ENCODE peak calls at places on chromosomes 2 and 18, in five cellular contexts. One of them, this sample, is unnamed.

GRCh38 chr2:239466046-239466754 is 65.4 kb upstream of the HDAC4 start:
- DNase-seq in HFFc6: no peak
- DNase-seq in breast epithelium: peak; percentile 47
- DNase-seq in dorsolateral prefrontal cortex: no peak
- DNase-seq in choroid plexus epithelial cell: no peak
- DNase-seq in this sample: no peak

GRCh38 chr2:16644204-16644925 is 21.3 kb downstream of the CYRIA start:
- DNase-seq in HFFc6: no peak
- DNase-seq in choroid plexus epithelial cell: peak; percentile 14
- DNase-seq in dorsolateral prefrontal cortex: no peak
- DNase-seq in breast epithelium: no peak
- DNase-seq in this sample: no peak

GRCh38 chr2:1032030-1032429 is 81.4 kb downstream of the SNTG2 start:
- DNase-seq in HFFc6: no peak
- DNase-seq in choroid plexus epithelial cell: no peak
- DNase-seq in breast epithelium: no peak
- DNase-seq in dorsolateral prefrontal cortex: no peak
- DNase-seq in this sample: no peak

GRCh38 chr2:118987886-118988285 is 45.9 kb downstream of the MARCO start:
- DNase-seq in HFFc6: no peak
- DNase-seq in dorsolateral prefrontal cortex: no peak
- DNase-seq in choroid plexus epithelial cell: no peak
- DNase-seq in breast epithelium: no peak
- DNase-seq in this sample: no peak

GRCh38 chr18:59554796-59555195 is 142.4 kb downstream of the CCBE1 start:
- DNase-seq in choroid plexus epithelial cell: no peak
- DNase-seq in HFFc6: no peak
- DNase-seq in breast epithelium: no peak
- DNase-seq in dorsolateral prefrontal cortex: no peak
- DNase-seq in this sample: no peak

GRCh38 chr2:223696719-223697118 is 94.6 kb upstream of the SCG2 start:
- DNase-seq in breast epithelium: no peak
- DNase-seq in choroid plexus epithelial cell: no peak
- DNase-seq in HFFc6: peak; percentile 23
- DNase-seq in dorsolateral prefrontal cortex: no peak
- DNase-seq in this sample: no peak

GRCh38 chr2:239936838-239937581 is 88.1 kb downstream of the NDUFA10 start:
- DNase-seq in HFFc6: no peak
- DNase-seq in dorsolateral prefrontal cortex: no peak
- DNase-seq in breast epithelium: peak; percentile 43
- DNase-seq in choroid plexus epithelial cell: no peak
- DNase-seq in this sample: peak; percentile 39

GRCh38 chr2:135140606-135141005 is 88.5 kb downstream of the RAB3GAP1 start:
- DNase-seq in HFFc6: no peak
- DNase-seq in choroid plexus epithelial cell: no peak
- DNase-seq in breast epithelium: no peak
- DNase-seq in dorsolateral prefrontal cortex: no peak
- DNase-seq in this sample: no peak

GRCh38 chr2:68921646-68922045 is 31.0 kb downstream of the GKN2 start:
- DNase-seq in HFFc6: no peak
- DNase-seq in choroid plexus epithelial cell: peak; percentile 24
- DNase-seq in breast epithelium: no peak
- DNase-seq in dorsolateral prefrontal cortex: no peak
- DNase-seq in this sample: no peak

GRCh38 chr2:212669761-212670160 is 131.2 kb upstream of the ERBB4 start:
- DNase-seq in HFFc6: no peak
- DNase-seq in breast epithelium: no peak
- DNase-seq in dorsolateral prefrontal cortex: no peak
- DNase-seq in choroid plexus epithelial cell: no peak
- DNase-seq in this sample: no peak

GRCh38 chr2:132977812-132978529 is 308.0 kb upstream of the LYPD1 start:
- DNase-seq in breast epithelium: no peak
- DNase-seq in dorsolateral prefrontal cortex: no peak
- DNase-seq in HFFc6: no peak
- DNase-seq in choroid plexus epithelial cell: peak; percentile 11
- DNase-seq in this sample: no peak

GRCh38 chr2:10646153-10646552 is 43.6 kb downstream of the NOL10 start:
- DNase-seq in HFFc6: no peak
- DNase-seq in choroid plexus epithelial cell: peak; percentile 31
- DNase-seq in breast epithelium: no peak
- DNase-seq in dorsolateral prefrontal cortex: no peak
- DNase-seq in this sample: no peak

GRCh38 chr2:235836416-235837042 is 331.7 kb downstream of the GBX2 start:
- DNase-seq in dorsolateral prefrontal cortex: no peak
- DNase-seq in choroid plexus epithelial cell: peak; percentile 25
- DNase-seq in HFFc6: no peak
- DNase-seq in breast epithelium: no peak
- DNase-seq in this sample: no peak

GRCh38 chr2:17166506-17166905 is 351.7 kb downstream of the RAD51AP2 start:
- DNase-seq in breast epithelium: no peak
- DNase-seq in dorsolateral prefrontal cortex: no peak
- DNase-seq in HFFc6: no peak
- DNase-seq in choroid plexus epithelial cell: peak; percentile 65
- DNase-seq in this sample: no peak

GRCh38 chr18:67525328-67526110 is 9.0 kb upstream of the DSEL start:
- DNase-seq in breast epithelium: peak; percentile 51
- DNase-seq in choroid plexus epithelial cell: peak; percentile 99
- DNase-seq in dorsolateral prefrontal cortex: no peak
- DNase-seq in HFFc6: peak; percentile 96
- DNase-seq in this sample: no peak

GRCh38 chr2:31785876-31786275 is 205.1 kb upstream of the SRD5A2 start:
- DNase-seq in breast epithelium: no peak
- DNase-seq in dorsolateral prefrontal cortex: no peak
- DNase-seq in choroid plexus epithelial cell: no peak
- DNase-seq in HFFc6: no peak
- DNase-seq in this sample: no peak

GRCh38 chr2:69798909-69799526 is 30.4 kb upstream of the GMCL1 start:
- DNase-seq in choroid plexus epithelial cell: peak; percentile 91
- DNase-seq in HFFc6: peak; percentile 48
- DNase-seq in dorsolateral prefrontal cortex: no peak
- DNase-seq in breast epithelium: no peak
- DNase-seq in this sample: no peak

GRCh38 chr2:96623116-96623515 is 15.0 kb downstream of the KANSL3 start:
- DNase-seq in choroid plexus epithelial cell: peak; percentile 35
- DNase-seq in dorsolateral prefrontal cortex: no peak
- DNase-seq in breast epithelium: no peak
- DNase-seq in HFFc6: no peak
- DNase-seq in this sample: no peak

GRCh38 chr2:85888020-85888744 is 608 bp downstream of the ST3GAL5 start:
- DNase-seq in HFFc6: no peak
- DNase-seq in dorsolateral prefrontal cortex: peak; percentile 54
- DNase-seq in breast epithelium: no peak
- DNase-seq in choroid plexus epithelial cell: no peak
- DNase-seq in this sample: no peak

GRCh38 chr2:70091816-70092215 is 4.5 kb downstream of the PCBP1 start:
- DNase-seq in HFFc6: no peak
- DNase-seq in choroid plexus epithelial cell: no peak
- DNase-seq in dorsolateral prefrontal cortex: no peak
- DNase-seq in breast epithelium: no peak
- DNase-seq in this sample: no peak

GRCh38 chr2:235044501-235045271 is 92.9 kb downstream of the SH3BP4 start:
- DNase-seq in breast epithelium: no peak
- DNase-seq in choroid plexus epithelial cell: no peak
- DNase-seq in HFFc6: no peak
- DNase-seq in dorsolateral prefrontal cortex: peak; percentile 32
- DNase-seq in this sample: no peak

GRCh38 chr2:119823734-119824334 is 64.1 kb downstream of the PTPN4 start:
- DNase-seq in dorsolateral prefrontal cortex: no peak
- DNase-seq in HFFc6: peak; percentile 45
- DNase-seq in breast epithelium: no peak
- DNase-seq in choroid plexus epithelial cell: peak; percentile 74
- DNase-seq in this sample: no peak

GRCh38 chr2:169027240-169027639 is 3.9 kb downstream of the ABCB11 start:
- DNase-seq in choroid plexus epithelial cell: no peak
- DNase-seq in breast epithelium: no peak
- DNase-seq in HFFc6: no peak
- DNase-seq in dorsolateral prefrontal cortex: no peak
- DNase-seq in this sample: no peak

GRCh38 chr2:237729681-237730475 is 68.7 kb upstream of the RBM44 start:
- DNase-seq in choroid plexus epithelial cell: no peak
- DNase-seq in breast epithelium: no peak
- DNase-seq in HFFc6: no peak
- DNase-seq in dorsolateral prefrontal cortex: no peak
- DNase-seq in this sample: no peak

GRCh38 chr2:63078852-63079606 is 28.4 kb downstream of the OTX1 start:
- DNase-seq in HFFc6: peak; percentile 8
- DNase-seq in breast epithelium: no peak
- DNase-seq in dorsolateral prefrontal cortex: no peak
- DNase-seq in choroid plexus epithelial cell: no peak
- DNase-seq in this sample: no peak

GRCh38 chr2:146837857-146838256 is 1007.0 kb upstream of the ACVR2A start:
- DNase-seq in dorsolateral prefrontal cortex: no peak
- DNase-seq in breast epithelium: no peak
- DNase-seq in HFFc6: no peak
- DNase-seq in choroid plexus epithelial cell: no peak
- DNase-seq in this sample: no peak

GRCh38 chr18:75128051-75128605 is 80.8 kb downstream of the PTGR3 start:
- DNase-seq in dorsolateral prefrontal cortex: no peak
- DNase-seq in choroid plexus epithelial cell: no peak
- DNase-seq in breast epithelium: no peak
- DNase-seq in HFFc6: no peak
- DNase-seq in this sample: no peak

GRCh38 chr2:160490760-160491367 is 2.7 kb downstream of the RBMS1 start:
- DNase-seq in choroid plexus epithelial cell: no peak
- DNase-seq in HFFc6: no peak
- DNase-seq in dorsolateral prefrontal cortex: no peak
- DNase-seq in breast epithelium: no peak
- DNase-seq in this sample: no peak

GRCh38 chr2:44295636-44296359 is 20.5 kb downstream of the SLC3A1 start:
- DNase-seq in breast epithelium: no peak
- DNase-seq in choroid plexus epithelial cell: no peak
- DNase-seq in dorsolateral prefrontal cortex: no peak
- DNase-seq in HFFc6: no peak
- DNase-seq in this sample: no peak

GRCh38 chr2:46813046-46813445 is 102.6 kb downstream of the MCFD2 start:
- DNase-seq in breast epithelium: no peak
- DNase-seq in choroid plexus epithelial cell: no peak
- DNase-seq in dorsolateral prefrontal cortex: no peak
- DNase-seq in HFFc6: no peak
- DNase-seq in this sample: no peak

GRCh38 chr2:198453866-198454265 is 649.5 kb downstream of the PLCL1 start:
- DNase-seq in HFFc6: no peak
- DNase-seq in choroid plexus epithelial cell: no peak
- DNase-seq in dorsolateral prefrontal cortex: no peak
- DNase-seq in breast epithelium: no peak
- DNase-seq in this sample: no peak

GRCh38 chr2:72685666-72686065 is 140.2 kb downstream of the EXOC6B start:
- DNase-seq in HFFc6: no peak
- DNase-seq in breast epithelium: no peak
- DNase-seq in choroid plexus epithelial cell: no peak
- DNase-seq in dorsolateral prefrontal cortex: no peak
- DNase-seq in this sample: no peak

GRCh38 chr2:51997571-51997970 is 965.6 kb upstream of the NRXN1 start:
- DNase-seq in breast epithelium: no peak
- DNase-seq in dorsolateral prefrontal cortex: no peak
- DNase-seq in choroid plexus epithelial cell: peak; percentile 42
- DNase-seq in HFFc6: no peak
- DNase-seq in this sample: no peak

GRCh38 chr2:75089471-75089870 is 109.8 kb downstream of the TACR1 start:
- DNase-seq in dorsolateral prefrontal cortex: no peak
- DNase-seq in breast epithelium: no peak
- DNase-seq in HFFc6: no peak
- DNase-seq in choroid plexus epithelial cell: no peak
- DNase-seq in this sample: no peak

GRCh38 chr2:46798998-46799698 is 116.5 kb downstream of the MCFD2 start:
- DNase-seq in HFFc6: peak; percentile 61
- DNase-seq in dorsolateral prefrontal cortex: no peak
- DNase-seq in breast epithelium: no peak
- DNase-seq in choroid plexus epithelial cell: no peak
- DNase-seq in this sample: no peak

GRCh38 chr18:4599312-4599711 is 144.2 kb upstream of the DLGAP1 start:
- DNase-seq in choroid plexus epithelial cell: no peak
- DNase-seq in breast epithelium: no peak
- DNase-seq in HFFc6: no peak
- DNase-seq in dorsolateral prefrontal cortex: no peak
- DNase-seq in this sample: no peak

GRCh38 chr2:201452058-201452736 is 657 bp downstream of the STRADB start:
- DNase-seq in HFFc6: no peak
- DNase-seq in breast epithelium: no peak
- DNase-seq in choroid plexus epithelial cell: peak; percentile 30
- DNase-seq in dorsolateral prefrontal cortex: no peak
- DNase-seq in this sample: no peak

GRCh38 chr2:232369126-232369955 is 9.2 kb upstream of the ALPP start:
- DNase-seq in breast epithelium: peak; percentile 40
- DNase-seq in dorsolateral prefrontal cortex: peak; percentile 24
- DNase-seq in HFFc6: no peak
- DNase-seq in choroid plexus epithelial cell: no peak
- DNase-seq in this sample: peak; percentile 61
- TF ChIP-seq CTCF in breast epithelium: no peak
- TF ChIP-seq CTCF in dorsolateral prefrontal cortex: no peak
- TF ChIP-seq CTCF in HFFc6: no peak
- TF ChIP-seq CTCF in choroid plexus epithelial cell: no peak
- TF ChIP-seq CTCF in this sample: no peak

GRCh38 chr2:128172191-128172590 is 81.2 kb downstream of the UGGT1 start:
- DNase-seq in dorsolateral prefrontal cortex: no peak
- DNase-seq in breast epithelium: no peak
- DNase-seq in HFFc6: no peak
- DNase-seq in choroid plexus epithelial cell: peak; percentile 21
- DNase-seq in this sample: no peak
- TF ChIP-seq CTCF in dorsolateral prefrontal cortex: no peak
- TF ChIP-seq CTCF in breast epithelium: no peak
- TF ChIP-seq CTCF in HFFc6: peak; percentile 61
- TF ChIP-seq CTCF in choroid plexus epithelial cell: peak; percentile 47
- TF ChIP-seq CTCF in this sample: peak; percentile 70

DNA sequence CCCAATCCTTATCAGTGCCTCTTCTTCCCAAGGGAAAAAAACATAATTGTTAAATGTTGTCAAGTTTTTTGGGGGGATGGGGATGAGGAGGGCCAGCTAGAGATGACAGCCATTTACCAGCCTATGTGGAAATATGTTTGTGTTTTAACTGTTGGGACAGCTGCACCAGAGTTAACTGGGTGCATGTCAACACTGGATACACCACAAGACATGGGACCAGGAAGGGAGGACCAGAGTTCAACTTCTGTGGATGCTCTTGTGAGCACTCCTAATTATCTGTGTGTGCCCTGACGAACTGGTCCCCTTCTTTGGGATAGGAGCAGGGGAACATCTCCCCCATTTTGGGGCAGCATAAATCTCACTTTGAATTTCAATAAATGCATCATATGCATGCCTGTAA is 66.1 kb upstream of the FZD5 start:
- DNase-seq in HFFc6: no peak
- DNase-seq in breast epithelium: no peak
- DNase-seq in dorsolateral prefrontal cortex: no peak
- DNase-seq in choroid plexus epithelial cell: no peak
- DNase-seq in this sample: no peak
- TF ChIP-seq CTCF in HFFc6: no peak
- TF ChIP-seq CTCF in breast epithelium: no peak
- TF ChIP-seq CTCF in dorsolateral prefrontal cortex: no peak
- TF ChIP-seq CTCF in choroid plexus epithelial cell: no peak
- TF ChIP-seq CTCF in this sample: no peak

GRCh38 chr2:142581491-142581890 is 296.0 kb upstream of the KYNU start:
- DNase-seq in HFFc6: no peak
- DNase-seq in dorsolateral prefrontal cortex: no peak
- DNase-seq in breast epithelium: no peak
- DNase-seq in choroid plexus epithelial cell: no peak
- DNase-seq in this sample: no peak
- TF ChIP-seq CTCF in HFFc6: no peak
- TF ChIP-seq CTCF in dorsolateral prefrontal cortex: no peak
- TF ChIP-seq CTCF in breast epithelium: no peak
- TF ChIP-seq CTCF in choroid plexus epithelial cell: no peak
- TF ChIP-seq CTCF in this sample: no peak